ENCODE peak calls at places on chromosomes 6 and 20, in six cellular contexts. V is bronchial epithelial cell; T is mammary epithelial cell; S is activated naive CD4-positive, alpha-beta T cell; Z is lower lobe of right lung; U is T-helper 1 cell. F is an unnamed sample.
A peak's percentile ranks its signal among the peaks of the same experiment; 100 is the strongest.

GRCh38 chr20:63642518-63643247 is 10.5 kb downstream of the STMN3 start:
- DNase-seq in V (no peak), T (no peak), S (no peak), Z (no peak), U (no peak), F (no peak)

GRCh38 chr6:140208286-140208685 is 833.8 kb upstream of the CITED2 start:
- DNase-seq in V (no peak), T (no peak), S (no peak), Z (no peak), U (no peak), F (no peak)

GRCh38 chr6:137654365-137654981 is 160.3 kb upstream of the OLIG3 start:
- DNase-seq in V (no peak), T (no peak), S (no peak), Z (no peak), U (no peak), F (no peak)

GRCh38 chr20:1774479-1774878 is 116.9 kb upstream of the SIRPG start:
- DNase-seq in V (no peak), T (no peak), S (no peak), Z (no peak), U (no peak), F (no peak)

GRCh38 chr6:105603779-105604592 is 201.1 kb upstream of the PREP start:
- DNase-seq in V (no peak), T (no peak), S (no peak), Z (no peak), U (no peak), F (no peak)

GRCh38 chr20:32155017-32155965 is 45.8 kb downstream of the TM9SF4 start:
- DNase-seq in V (peak; percentile 71), T (peak; percentile 92), S (peak; percentile 8), Z (peak; percentile 91), U (peak; percentile 5), F (no peak)

GRCh38 chr6:134342972-134343371 is 25.1 kb upstream of the SGK1 start:
- DNase-seq in V (no peak), T (no peak), S (no peak), Z (no peak), U (no peak), F (no peak)

GRCh38 chr6:73308712-73309533 is 45.2 kb downstream of the DPPA5 start:
- DNase-seq in V (peak; percentile 23), T (peak; percentile 50), S (no peak), Z (no peak), U (no peak), F (no peak)

GRCh38 chr20:31617432-31618104 is 12.5 kb downstream of the ID1 start:
- DNase-seq in V (no peak), T (no peak), S (no peak), Z (no peak), U (no peak), F (no peak)

GRCh38 chr6:109290143-109290931 is 91.9 kb downstream of the CD164 start:
- DNase-seq in V (no peak), T (no peak), S (no peak), Z (no peak), U (no peak), F (no peak)

GRCh38 chr20:31602779-31603441 is 2.2 kb upstream of the ID1 start:
- DNase-seq in V (peak; percentile 88), T (peak; percentile 86), S (no peak), Z (no peak), U (peak; percentile 3), F (peak; percentile 52)

GRCh38 chr6:40852667-40853383 is 186.2 kb downstream of the UNC5CL start:
- DNase-seq in V (peak; percentile 9), T (no peak), S (no peak), Z (no peak), U (no peak), F (no peak)

GRCh38 chr6:37985355-37985754 is 165.8 kb downstream of the ZFAND3 start:
- DNase-seq in V (no peak), T (no peak), S (no peak), Z (no peak), U (no peak), F (no peak)

GRCh38 chr6:34200340-34200971 is 36.2 kb upstream of the HMGA1 start:
- DNase-seq in V (no peak), T (no peak), S (no peak), Z (no peak), U (no peak), F (no peak)